ENCODE peak calls at places on chromosome 19, in five cellular contexts. One of them, this sample, is unnamed.
A peak's percentile ranks its signal among the peaks of the same experiment; 100 is the strongest.

GRCh38 chr19:29690842-29691241 is 24.2 kb downstream of the C19orf12 start:
- DNase-seq in cardiac muscle cell: peak; percentile 54
- DNase-seq in heart right ventricle: no peak
- DNase-seq in tibial artery: no peak
- DNase-seq in adrenal gland: no peak
- DNase-seq in this sample: no peak

GRCh38 chr19:50486823-50487515 is 10.3 kb upstream of the GARIN5A start:
- DNase-seq in cardiac muscle cell: peak; percentile 44
- DNase-seq in heart right ventricle: no peak
- DNase-seq in tibial artery: no peak
- DNase-seq in adrenal gland: no peak
- DNase-seq in this sample: no peak

GRCh38 chr19:42054205-42054604 is 15.8 kb downstream of the GRIK5 start:
- DNase-seq in cardiac muscle cell: no peak
- DNase-seq in heart right ventricle: no peak
- DNase-seq in tibial artery: no peak
- DNase-seq in adrenal gland: no peak
- DNase-seq in this sample: no peak

GRCh38 chr19:10654610-10655456 is 687 bp downstream of the ILF3 start:
- DNase-seq in cardiac muscle cell: peak; percentile 47
- DNase-seq in heart right ventricle: peak; percentile 52
- DNase-seq in tibial artery: peak; percentile 40
- DNase-seq in adrenal gland: peak; percentile 52
- DNase-seq in this sample: peak; percentile 84

GRCh38 chr19:33280351-33280921 is 21.9 kb downstream of the CEBPA start:
- DNase-seq in cardiac muscle cell: no peak
- DNase-seq in heart right ventricle: no peak
- DNase-seq in tibial artery: no peak
- DNase-seq in adrenal gland: no peak
- DNase-seq in this sample: no peak

GRCh38 chr19:55384576-55385235 is 614 bp upstream of the TMEM238 start:
- DNase-seq in cardiac muscle cell: no peak
- DNase-seq in heart right ventricle: peak; percentile 32
- DNase-seq in tibial artery: no peak
- DNase-seq in adrenal gland: no peak
- DNase-seq in this sample: no peak

GRCh38 chr19:35460608-35461007 is 12.6 kb downstream of the FFAR2 start:
- DNase-seq in cardiac muscle cell: peak; percentile 66
- DNase-seq in heart right ventricle: no peak
- DNase-seq in tibial artery: no peak
- DNase-seq in adrenal gland: no peak
- DNase-seq in this sample: no peak

GRCh38 chr19:18290250-18291018 is 9.0 kb upstream of the JUND start:
- DNase-seq in cardiac muscle cell: peak; percentile 43
- DNase-seq in heart right ventricle: no peak
- DNase-seq in tibial artery: no peak
- DNase-seq in adrenal gland: no peak
- DNase-seq in this sample: peak; percentile 76

GRCh38 chr19:45716314-45717130 is 14.2 kb downstream of the FBXO46 start:
- DNase-seq in cardiac muscle cell: peak; percentile 46
- DNase-seq in heart right ventricle: no peak
- DNase-seq in tibial artery: no peak
- DNase-seq in adrenal gland: no peak
- DNase-seq in this sample: no peak

GRCh38 chr19:56919308-56919995 is 78.9 kb upstream of the PEG3 start:
- DNase-seq in cardiac muscle cell: no peak
- DNase-seq in heart right ventricle: no peak
- DNase-seq in tibial artery: no peak
- DNase-seq in adrenal gland: peak; percentile 88
- DNase-seq in this sample: no peak
- H3K9me3 ChIP-seq in cardiac muscle cell: no peaks in the 10 kb centered on the region
- H3K9me3 ChIP-seq in heart right ventricle: peaks cover 38% of the 10 kb centered on the region
- H3K9me3 ChIP-seq in tibial artery: no peaks in the 10 kb centered on the region
- H3K9me3 ChIP-seq in adrenal gland: no peaks in the 10 kb centered on the region
- H3K9me3 ChIP-seq in this sample: no peaks in the 10 kb centered on the region

GRCh38 chr19:8468124-8468523 is 23.3 kb downstream of the HNRNPM start:
- DNase-seq in cardiac muscle cell: no peak
- DNase-seq in heart right ventricle: no peak
- DNase-seq in tibial artery: no peak
- DNase-seq in adrenal gland: no peak
- DNase-seq in this sample: no peak
- H3K4me1 ChIP-seq in cardiac muscle cell: no peaks in the 10 kb centered on the region
- H3K4me1 ChIP-seq in heart right ventricle: peaks cover 21% of the 10 kb centered on the region
- H3K4me1 ChIP-seq in tibial artery: no peaks in the 10 kb centered on the region
- H3K4me1 ChIP-seq in adrenal gland: peaks cover 39% of the 10 kb centered on the region
- H3K4me1 ChIP-seq in this sample: peaks cover 3% of the 10 kb centered on the region

DNA sequence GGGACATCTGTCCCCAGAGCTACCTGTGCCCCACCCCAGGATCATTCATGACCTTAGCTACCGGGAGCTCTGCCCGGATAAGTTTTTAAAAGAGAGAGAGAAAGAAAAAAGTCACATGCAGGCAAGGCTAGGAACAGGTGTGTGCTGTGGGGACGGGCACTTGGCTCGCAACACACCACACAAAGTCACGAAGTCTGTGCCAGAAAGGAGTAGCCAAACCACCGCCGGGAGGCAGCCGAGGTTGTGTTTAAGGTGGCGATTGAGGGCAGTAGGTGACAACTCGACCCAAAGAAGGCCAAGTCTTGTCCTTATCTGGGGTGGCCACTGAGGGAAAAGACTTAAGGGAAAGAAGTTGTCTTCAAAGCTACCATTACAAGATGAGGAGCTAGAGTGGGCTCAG is 4.6 kb upstream of the TSHZ3 start:
- DNase-seq in cardiac muscle cell: no peak
- DNase-seq in heart right ventricle: no peak
- DNase-seq in tibial artery: no peak
- DNase-seq in adrenal gland: no peak
- DNase-seq in this sample: no peak
- H3K27me3 ChIP-seq in cardiac muscle cell: peaks cover 83% of the 10 kb centered on the region
- H3K27me3 ChIP-seq in heart right ventricle: peaks cover 62% of the 10 kb centered on the region
- H3K27me3 ChIP-seq in tibial artery: peaks cover 50% of the 10 kb centered on the region
- H3K27me3 ChIP-seq in adrenal gland: peaks cover 28% of the 10 kb centered on the region
- H3K27me3 ChIP-seq in this sample: no peaks in the 10 kb centered on the region

GRCh38 chr19:15776264-15776663 is 11.2 kb upstream of the OR10H5 start:
- DNase-seq in cardiac muscle cell: no peak
- DNase-seq in heart right ventricle: no peak
- DNase-seq in tibial artery: no peak
- DNase-seq in adrenal gland: no peak
- DNase-seq in this sample: no peak
- H3K9me3 ChIP-seq in cardiac muscle cell: no peaks in the 10 kb centered on the region
- H3K9me3 ChIP-seq in heart right ventricle: no peaks in the 10 kb centered on the region
- H3K9me3 ChIP-seq in tibial artery: no peaks in the 10 kb centered on the region
- H3K9me3 ChIP-seq in adrenal gland: no peaks in the 10 kb centered on the region
- H3K9me3 ChIP-seq in this sample: no peaks in the 10 kb centered on the region

This sample was measured in right cardiac atrium.